ENCODE peak calls at places on chromosomes 12 and 14, in five cellular contexts. G, V, R, W and P are unnamed samples.

GRCh38 chr14:83463500-83464098 is 1929.9 kb upstream of the SEL1L start:
- DNase-seq in G (peak), V (no peak), R (peak), W (peak), P (peak)

GRCh38 chr12:94098466-94098865 is 49.9 kb upstream of the PLXNC1 start:
- DNase-seq in G (no peak), V (no peak), R (peak), W (no peak), P (no peak)

GRCh38 chr12:122063691-122064033 is 14.9 kb upstream of the MLXIP start:
- DNase-seq in G (no peak), V (no peak), R (no peak), W (no peak), P (no peak)

GRCh38 chr12:54439521-54440255 is 20.6 kb upstream of the ITGA5 start:
- DNase-seq in G (peak), V (no peak), R (peak), W (no peak), P (no peak)

GRCh38 chr12:80811957-80812708 is 95.4 kb downstream of the MYF5 start:
- DNase-seq in G (no peak), V (no peak), R (no peak), W (no peak), P (no peak)

GRCh38 chr12:1500095-1500801 is 94.1 kb downstream of the FBXL14 start:
- DNase-seq in G (no peak), V (no peak), R (peak), W (no peak), P (no peak)

GRCh38 chr12:130617219-130617618 is 98.9 kb downstream of the RIMBP2 start:
- DNase-seq in G (no peak), V (no peak), R (no peak), W (no peak), P (no peak)

GRCh38 chr14:105064001-105064400 is 1.2 kb downstream of the GPR132 start:
- DNase-seq in G (no peak), V (peak), R (no peak), W (no peak), P (no peak)

GRCh38 chr12:12108441-12109058 is 37.8 kb downstream of the BCL2L14 start:
- DNase-seq in G (no peak), V (no peak), R (no peak), W (no peak), P (no peak)

GRCh38 chr14:54769955-54770863 is 132.4 kb downstream of the GCH1 start:
- DNase-seq in G (no peak), V (no peak), R (no peak), W (no peak), P (no peak)

GRCh38 chr12:110199360-110200123 is 75.4 kb downstream of the IFT81 start:
- DNase-seq in G (peak), V (peak), R (no peak), W (no peak), P (peak)

GRCh38 chr14:100692859-100693558 is 33.7 kb upstream of the DLK1 start:
- DNase-seq in G (no peak), V (no peak), R (peak), W (no peak), P (no peak)

GRCh38 chr12:117850048-117850447 is 118.7 kb downstream of the KSR2 start:
- DNase-seq in G (peak), V (no peak), R (no peak), W (no peak), P (peak)

GRCh38 chr12:68403711-68404110 is 71.5 kb upstream of the MDM1 start:
- DNase-seq in G (no peak), V (no peak), R (no peak), W (no peak), P (no peak)

GRCh38 chr12:68402422-68402821 is 70.3 kb upstream of the MDM1 start:
- DNase-seq in G (no peak), V (no peak), R (no peak), W (no peak), P (no peak)

GRCh38 chr12:68403296-68403695 is 71.1 kb upstream of the MDM1 start:
- DNase-seq in G (no peak), V (no peak), R (no peak), W (no peak), P (no peak)

GRCh38 chr12:68397566-68398158 is 65.5 kb upstream of the MDM1 start:
- DNase-seq in G (no peak), V (no peak), R (no peak), W (no peak), P (no peak)

DNA sequence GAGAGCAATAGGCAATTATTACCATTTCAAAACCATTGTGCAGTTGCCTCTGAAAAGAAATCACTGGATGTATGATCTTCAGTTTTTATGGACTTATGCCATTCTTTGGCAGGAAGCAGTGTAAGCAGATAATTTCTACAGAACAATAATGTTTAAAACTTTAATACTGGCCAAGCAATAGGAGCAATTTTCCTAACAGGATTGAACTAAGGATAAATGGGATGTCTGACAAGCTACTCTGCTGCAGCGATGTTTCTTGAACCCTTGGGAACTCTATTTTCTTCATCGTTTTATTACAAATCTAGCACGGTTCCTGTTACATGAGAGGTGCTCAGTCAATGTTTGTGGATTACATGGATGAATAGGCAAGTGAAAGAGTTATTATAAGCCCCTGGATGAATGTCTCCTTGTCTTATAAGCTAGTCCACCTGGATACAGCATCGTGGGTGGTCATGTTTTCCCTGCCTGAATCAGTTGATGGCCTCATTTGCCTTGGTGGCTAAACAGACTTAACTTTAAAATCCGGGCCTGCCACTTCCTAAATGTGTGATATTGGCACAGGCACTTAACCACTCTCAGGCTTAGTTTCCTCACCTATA is 68.2 kb upstream of the MDM1 start:
- DNase-seq in G (no peak), V (no peak), R (no peak), W (no peak), P (no peak)
- TF ChIP-seq CTCF in G (no peak), V (no peak), R (no peak), W (no peak), P (no peak)

GRCh38 chr14:90384543-90384911 is 12.3 kb upstream of the CALM1 start:
- DNase-seq in G (no peak), V (no peak), R (no peak), W (no peak), P (no peak)

GRCh38 chr14:90387201-90387600 is 9.6 kb upstream of the CALM1 start:
- DNase-seq in G (no peak), V (no peak), R (no peak), W (no peak), P (no peak)

GRCh38 chr14:90383731-90384542 is 12.9 kb upstream of the CALM1 start:
- DNase-seq in G (no peak), V (peak), R (no peak), W (peak), P (peak)

GRCh38 chr14:90388982-90389381 is 7.8 kb upstream of the CALM1 start:
- DNase-seq in G (no peak), V (no peak), R (no peak), W (no peak), P (no peak)

DNA sequence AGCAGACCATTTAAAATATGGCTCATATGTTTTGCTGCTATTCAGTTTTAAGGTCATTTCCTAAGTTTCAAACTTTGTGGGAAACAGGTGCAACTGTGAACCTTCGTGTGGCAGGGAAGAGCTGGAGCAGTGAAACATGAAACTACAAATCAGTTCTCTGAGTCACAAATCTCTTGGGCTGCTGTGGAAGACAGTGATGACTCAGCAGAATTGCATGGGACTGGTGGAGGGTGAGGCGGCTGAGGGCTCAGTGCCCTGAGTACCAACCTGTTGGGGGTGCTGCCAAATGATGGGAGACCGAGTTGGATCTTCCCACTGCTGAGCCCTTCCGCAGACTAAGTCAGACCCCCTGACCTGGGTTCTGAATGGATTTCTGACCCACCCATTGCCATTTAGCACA is 8.4 kb upstream of the CALM1 start:
- DNase-seq in G (no peak), V (no peak), R (peak), W (no peak), P (peak)
- TF ChIP-seq CTCF in G (no peak), V (no peak), R (no peak), W (no peak), P (no peak)

GRCh38 chr12:71442567-71442931 is 3.0 kb downstream of the LGR5 start:
- DNase-seq in G (no peak), V (no peak), R (no peak), W (no peak), P (no peak)

GRCh38 chr12:71441350-71441748 is 1.8 kb downstream of the LGR5 start:
- DNase-seq in G (peak), V (no peak), R (no peak), W (no peak), P (no peak)

GRCh38 chr12:71440393-71441349 is 1.1 kb downstream of the LGR5 start:
- DNase-seq in G (peak), V (no peak), R (no peak), W (no peak), P (peak)

GRCh38 chr12:71439613-71440392 is at the start of gene LGR5:
- DNase-seq in G (peak), V (peak), R (no peak), W (peak), P (peak)

DNA sequence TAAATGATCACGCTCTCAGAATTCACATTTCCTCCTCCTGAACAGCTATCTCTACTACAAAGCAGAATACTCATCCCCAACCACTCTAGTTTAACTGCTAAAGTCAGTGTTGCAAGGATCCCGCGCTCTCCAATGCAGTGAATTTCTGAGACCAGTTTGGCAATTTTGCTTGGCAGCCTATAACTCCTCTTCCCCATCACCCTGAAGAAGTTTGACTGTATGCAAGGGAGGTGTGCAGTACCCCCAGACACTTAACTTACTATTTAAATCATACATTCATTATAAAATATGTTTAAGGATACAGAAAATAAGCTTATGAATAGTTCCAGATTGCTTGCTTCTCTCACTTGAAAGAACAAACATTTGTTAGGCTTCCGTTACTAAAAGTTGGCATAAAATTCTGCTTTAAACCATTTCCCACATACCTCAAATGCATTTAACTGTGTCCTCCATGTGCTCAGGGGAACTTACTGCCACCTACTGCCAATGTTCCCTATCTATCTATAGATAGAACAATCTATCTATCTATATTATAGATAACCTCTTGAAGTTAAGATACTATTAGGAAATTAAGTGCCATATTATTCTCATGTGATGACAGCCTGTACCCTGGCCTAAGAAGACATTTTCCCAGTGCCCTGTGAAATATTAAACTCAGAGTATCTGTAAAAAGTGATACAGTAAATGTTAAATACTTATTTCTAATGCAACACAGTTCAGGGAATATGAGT is 2.4 kb downstream of the LGR5 start:
- DNase-seq in G (no peak), V (no peak), R (no peak), W (no peak), P (no peak)
- TF ChIP-seq CTCF in G (no peak), V (no peak), R (no peak), W (no peak), P (no peak)

DNA sequence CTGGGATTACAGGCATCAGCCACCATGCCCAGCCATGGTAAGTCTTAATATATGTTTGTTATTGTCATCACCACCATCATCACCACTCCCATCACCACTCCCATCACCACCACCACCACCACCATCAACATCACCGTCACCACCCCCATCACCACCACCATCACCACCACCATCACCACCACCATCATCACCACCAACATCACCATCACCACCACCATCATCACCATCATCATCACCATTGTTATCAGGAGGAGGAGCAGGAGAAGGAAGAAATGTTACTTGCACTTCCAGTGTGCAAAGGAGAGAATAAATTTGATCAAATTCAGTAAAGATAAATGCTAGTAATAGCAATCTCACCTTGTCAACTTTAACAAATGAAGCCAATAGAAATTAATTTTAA is 71.2 kb upstream of the CHST11 start:
- DNase-seq in G (no peak), V (no peak), R (no peak), W (no peak), P (no peak)
- TF ChIP-seq CTCF in G (no peak), V (no peak), R (no peak), W (no peak), P (no peak)